ENCODE peak calls at places on chromosomes 6 and 20, in four cellular contexts. One of them, this sample, is unnamed.

GRCh38 chr6:131954775-131955107 is 3.6 kb upstream of the CCN2 start:
- DNase-seq in ecto neural progenitor cell: no peak
- DNase-seq in activated T-cell treated with anti-CD3 and anti-CD28 coated beads for 48 hours: no peak
- DNase-seq in foreskin fibroblast: peak; percentile 64
- DNase-seq in this sample: no peak

GRCh38 chr20:63024573-63025392 is 18.0 kb upstream of the BHLHE23 start:
- DNase-seq in ecto neural progenitor cell: no peak
- DNase-seq in activated T-cell treated with anti-CD3 and anti-CD28 coated beads for 48 hours: no peak
- DNase-seq in foreskin fibroblast: no peak
- DNase-seq in this sample: no peak

GRCh38 chr6:56292505-56293181 is 45.3 kb upstream of the COL21A1 start:
- DNase-seq in foreskin fibroblast: peak; percentile 81
- DNase-seq in ecto neural progenitor cell: no peak
- DNase-seq in activated T-cell treated with anti-CD3 and anti-CD28 coated beads for 48 hours: no peak
- DNase-seq in this sample: no peak

GRCh38 chr6:33840064-33840926 is 36.5 kb upstream of the MLN start:
- DNase-seq in activated T-cell treated with anti-CD3 and anti-CD28 coated beads for 48 hours: peak; percentile 14
- DNase-seq in foreskin fibroblast: peak; percentile 96
- DNase-seq in ecto neural progenitor cell: no peak
- DNase-seq in this sample: peak; percentile 86

GRCh38 chr20:438581-439469 is 23.5 kb downstream of the TBC1D20 start:
- DNase-seq in foreskin fibroblast: no peak
- DNase-seq in ecto neural progenitor cell: no peak
- DNase-seq in activated T-cell treated with anti-CD3 and anti-CD28 coated beads for 48 hours: peak; percentile 43
- DNase-seq in this sample: peak; percentile 81

GRCh38 chr20:4216142-4216735 is 200.9 kb upstream of the RNF24 start:
- DNase-seq in foreskin fibroblast: peak; percentile 35
- DNase-seq in ecto neural progenitor cell: no peak
- DNase-seq in activated T-cell treated with anti-CD3 and anti-CD28 coated beads for 48 hours: no peak
- DNase-seq in this sample: no peak

GRCh38 chr20:62739581-62740285 is 31.1 kb downstream of the NTSR1 start:
- DNase-seq in foreskin fibroblast: peak; percentile 85
- DNase-seq in activated T-cell treated with anti-CD3 and anti-CD28 coated beads for 48 hours: peak; percentile 27
- DNase-seq in ecto neural progenitor cell: no peak
- DNase-seq in this sample: peak; percentile 90

GRCh38 chr6:39365281-39366074 is 43.0 kb upstream of the KCNK16 start:
- DNase-seq in foreskin fibroblast: peak; percentile 74
- DNase-seq in activated T-cell treated with anti-CD3 and anti-CD28 coated beads for 48 hours: no peak
- DNase-seq in ecto neural progenitor cell: no peak
- DNase-seq in this sample: no peak

GRCh38 chr20:63064310-63064709 is 57.5 kb upstream of the BHLHE23 start:
- DNase-seq in foreskin fibroblast: no peak
- DNase-seq in ecto neural progenitor cell: no peak
- DNase-seq in activated T-cell treated with anti-CD3 and anti-CD28 coated beads for 48 hours: no peak
- DNase-seq in this sample: no peak

GRCh38 chr20:60787264-60787663 is 464.8 kb upstream of the CDH4 start:
- DNase-seq in activated T-cell treated with anti-CD3 and anti-CD28 coated beads for 48 hours: no peak
- DNase-seq in foreskin fibroblast: no peak
- DNase-seq in ecto neural progenitor cell: no peak
- DNase-seq in this sample: no peak

GRCh38 chr20:33273117-33273851 is 9.7 kb upstream of the BPIFB1 start:
- DNase-seq in activated T-cell treated with anti-CD3 and anti-CD28 coated beads for 48 hours: no peak
- DNase-seq in foreskin fibroblast: no peak
- DNase-seq in ecto neural progenitor cell: no peak
- DNase-seq in this sample: peak; percentile 58

GRCh38 chr6:28747083-28747630 is 176.6 kb downstream of the TRIM27 start:
- DNase-seq in ecto neural progenitor cell: no peak
- DNase-seq in foreskin fibroblast: no peak
- DNase-seq in activated T-cell treated with anti-CD3 and anti-CD28 coated beads for 48 hours: no peak
- DNase-seq in this sample: no peak

GRCh38 chr6:170221052-170221752 is 69.7 kb downstream of the DLL1 start:
- DNase-seq in activated T-cell treated with anti-CD3 and anti-CD28 coated beads for 48 hours: no peak
- DNase-seq in foreskin fibroblast: no peak
- DNase-seq in ecto neural progenitor cell: peak; percentile 28
- DNase-seq in this sample: no peak

GRCh38 chr6:68343901-68344300 is 291.2 kb upstream of the ADGRB3 start:
- DNase-seq in foreskin fibroblast: peak; percentile 71
- DNase-seq in ecto neural progenitor cell: peak; percentile 50
- DNase-seq in activated T-cell treated with anti-CD3 and anti-CD28 coated beads for 48 hours: no peak
- DNase-seq in this sample: no peak

This sample was measured in activated CD8-positive, alpha-beta memory T cell treated with anti-CD3 and anti-CD28 coated beads, Interleukin-2, amount 10 ng/mL, durations not matched to agents 7 days and 5 days.